ENCODE peak calls at places on chromosomes 1 and 21, in four cellular contexts. Z is heart left ventricle, N is adrenal gland, O is uterus. H is an unnamed sample. For H3K4me1, the result is how much of the 10 kb centered on the place peaks cover.

GRCh38 chr1:14980801-14981200 is 172.7 kb upstream of the TMEM51 start:
- DNase-seq in O (peak), Z (no peak), N (peak), H (no peak)

GRCh38 chr1:201769966-201770365 is 59.0 kb upstream of the IPO9 start:
- DNase-seq in Z (peak), N (no peak), O (no peak), H (no peak)

GRCh38 chr1:2611034-2611501 is 21.7 kb downstream of the MMEL1 start:
- DNase-seq in N (peak), Z (peak), O (no peak), H (no peak)

GRCh38 chr1:218874313-218874712 is 299.4 kb upstream of the LYPLAL1 start:
- DNase-seq in N (no peak), Z (no peak), O (no peak), H (no peak)

GRCh38 chr1:23322770-23323169 is 21.3 kb downstream of the HNRNPR start:
- DNase-seq in Z (no peak), N (no peak), O (no peak), H (no peak)

GRCh38 chr21:41520560-41521442 is 12.8 kb upstream of the TMPRSS2 start:
- DNase-seq in Z (no peak), N (no peak), O (no peak), H (no peak)

GRCh38 chr1:77024500-77024899 is 157.2 kb downstream of the ST6GALNAC5 start:
- DNase-seq in O (no peak), N (no peak), Z (no peak), H (no peak)

GRCh38 chr1:35505911-35506798 is 51.0 kb downstream of the KIAA0319L start:
- DNase-seq in O (peak), N (peak), Z (no peak), H (no peak)

GRCh38 chr1:163168053-163168452 is 34.7 kb downstream of the RGS5 start:
- DNase-seq in O (no peak), N (peak), Z (peak), H (no peak)

GRCh38 chr1:151326619-151327222 is 495 bp downstream of the PI4KB start:
- DNase-seq in O (peak), N (peak), Z (peak), H (no peak)

GRCh38 chr1:208256556-208256955 is 12.4 kb upstream of the PLXNA2 start:
- DNase-seq in Z (no peak), N (no peak), O (no peak), H (no peak)

GRCh38 chr21:45823100-45823681 is 158.4 kb upstream of the COL6A1 start:
- DNase-seq in O (peak), Z (no peak), N (no peak), H (no peak)

GRCh38 chr1:14993414-14993813 is 160.1 kb upstream of the TMEM51 start:
- DNase-seq in N (no peak), Z (no peak), O (no peak), H (no peak)

GRCh38 chr1:85450832-85451231 is 14.1 kb downstream of the DDAH1 start:
- DNase-seq in N (no peak), Z (no peak), O (no peak), H (no peak)

GRCh38 chr1:158177705-158178450 is 2.8 kb upstream of the CD1D start:
- DNase-seq in Z (peak), O (peak), N (peak), H (peak)

GRCh38 chr1:52636701-52637695 is 4.0 kb downstream of the SHISAL2A start:
- DNase-seq in Z (no peak), O (no peak), N (no peak), H (no peak)

GRCh38 chr1:218259339-218259738 is 25.8 kb upstream of the RRP15 start:
- DNase-seq in O (no peak), Z (no peak), N (no peak), H (no peak)

GRCh38 chr21:40227111-40227510 is 359.9 kb downstream of the PCP4 start:
- DNase-seq in O (no peak), N (no peak), Z (no peak), H (no peak)

GRCh38 chr1:24108334-24109165 is 3.4 kb downstream of the MYOM3 start:
- DNase-seq in Z (no peak), O (peak), N (peak), H (peak)

GRCh38 chr1:164602142-164602429 is 43.1 kb downstream of the PBX1 start:
- DNase-seq in O (no peak), Z (no peak), N (no peak), H (no peak)

GRCh38 chr1:225847610-225848009 is 34.6 kb downstream of the TMEM63A start:
- DNase-seq in Z (no peak), N (peak), O (no peak), H (no peak)

GRCh38 chr1:109773203-109773899 is 9.6 kb upstream of the EPS8L3 start:
- DNase-seq in N (peak), O (peak), Z (peak), H (peak)

GRCh38 chr1:194342484-194343262 is 1156.3 kb upstream of the B3GALT2 start:
- DNase-seq in Z (no peak), O (no peak), N (no peak), H (no peak)
- TF ChIP-seq CTCF in Z (no peak), O (no peak), N (no peak), H (no peak)

DNA sequence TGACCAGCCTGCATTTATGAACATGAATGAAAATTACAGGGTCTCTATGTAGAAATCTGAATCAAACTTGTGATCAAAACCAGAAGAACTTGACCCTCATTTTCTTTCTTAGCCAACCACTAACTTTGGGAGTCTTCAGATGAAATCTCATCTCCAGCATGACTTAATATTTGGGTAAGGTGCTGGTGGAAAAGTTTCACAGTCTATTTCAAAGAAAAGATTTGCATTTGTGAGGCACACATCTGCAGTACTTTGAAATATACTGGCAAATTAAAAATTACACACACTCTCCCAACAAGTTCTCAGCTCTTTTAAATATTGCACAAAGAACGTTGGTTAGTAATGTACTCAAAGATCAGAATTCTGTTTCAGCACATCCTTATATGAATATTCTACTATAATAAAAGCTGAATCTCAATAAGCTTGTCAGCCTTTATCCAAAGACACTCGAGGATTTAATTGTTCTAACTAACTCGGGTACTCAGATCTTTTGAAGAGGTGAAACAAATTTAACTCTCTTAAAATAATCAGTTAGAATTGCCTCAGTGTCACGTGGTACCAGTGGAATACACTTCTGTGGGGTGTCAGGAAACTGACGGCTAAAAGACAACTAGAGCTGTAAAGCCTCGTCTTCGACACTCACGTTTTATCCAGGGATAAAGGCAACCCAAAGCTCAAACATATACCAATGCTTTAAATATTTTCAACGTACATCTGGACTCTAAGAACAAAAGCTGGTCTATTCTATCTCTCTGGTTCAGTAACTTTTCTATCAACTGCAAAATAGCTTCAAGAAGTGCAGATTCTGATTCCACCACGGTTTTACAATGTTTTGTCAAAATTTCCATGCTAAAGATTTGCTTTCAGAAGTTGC is 19.1 kb downstream of the SAMSN1 start:
- DNase-seq in Z (no peak), O (no peak), N (no peak), H (no peak)
- H3K4me1 ChIP-seq in Z (under half), O (under half), N (under half), H (under half)

GRCh38 chr21:14486869-14487268 is 59.2 kb downstream of the SAMSN1 start:
- DNase-seq in Z (no peak), O (no peak), N (no peak), H (no peak)
- TF ChIP-seq POLR2A in Z (no peak), O (no peak), N (no peak), H (no peak)

GRCh38 chr1:186915555-186915954 is 86.8 kb downstream of the PLA2G4A start:
- DNase-seq in Z (no peak), O (no peak), N (no peak), H (no peak)
- TF ChIP-seq CTCF in Z (no peak), O (peak), N (no peak), H (no peak)

GRCh38 chr1:245294021-245294420 is 139.2 kb downstream of the KIF26B start:
- DNase-seq in Z (no peak), O (no peak), N (no peak), H (no peak)

GRCh38 chr1:245292141-245292540 is 137.4 kb downstream of the KIF26B start:
- DNase-seq in Z (no peak), N (no peak), O (no peak), H (no peak)

GRCh38 chr1:245291351-245291750 is 136.6 kb downstream of the KIF26B start:
- DNase-seq in Z (no peak), N (no peak), O (no peak), H (no peak)

GRCh38 chr1:245290836-245291235 is 136.1 kb downstream of the KIF26B start:
- DNase-seq in Z (no peak), N (no peak), O (no peak), H (no peak)

DNA sequence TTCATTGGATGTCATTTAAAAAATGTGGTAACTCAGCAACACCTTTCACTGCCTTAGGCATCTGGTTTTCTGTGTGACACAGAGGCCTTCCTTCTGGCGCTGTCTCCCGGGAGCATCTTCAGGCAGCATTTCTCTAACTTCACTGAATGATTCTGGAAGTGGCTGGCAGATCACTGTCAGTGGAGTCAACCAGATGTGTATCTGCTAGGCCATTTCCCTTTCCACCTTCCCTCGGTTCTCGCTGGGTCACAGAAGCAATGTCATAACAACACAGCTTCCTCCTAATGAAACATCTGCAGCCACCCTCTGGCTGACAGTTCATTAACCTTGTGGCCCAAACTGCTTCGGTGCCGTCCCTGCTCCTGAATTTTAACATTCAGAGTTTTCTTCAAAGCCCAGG is 137.8 kb downstream of the KIF26B start:
- DNase-seq in O (no peak), Z (no peak), N (no peak), H (no peak)
- H3K4me1 ChIP-seq in O (under half), Z (under half), N (under half), H (under half)

GRCh38 chr1:47437518-47438320 is at the start of gene FOXD2:
- DNase-seq in N (peak), O (peak), Z (peak), H (peak)
- TF ChIP-seq POLR2A in N (no peak), O (peak), Z (peak), H (peak)

DNA sequence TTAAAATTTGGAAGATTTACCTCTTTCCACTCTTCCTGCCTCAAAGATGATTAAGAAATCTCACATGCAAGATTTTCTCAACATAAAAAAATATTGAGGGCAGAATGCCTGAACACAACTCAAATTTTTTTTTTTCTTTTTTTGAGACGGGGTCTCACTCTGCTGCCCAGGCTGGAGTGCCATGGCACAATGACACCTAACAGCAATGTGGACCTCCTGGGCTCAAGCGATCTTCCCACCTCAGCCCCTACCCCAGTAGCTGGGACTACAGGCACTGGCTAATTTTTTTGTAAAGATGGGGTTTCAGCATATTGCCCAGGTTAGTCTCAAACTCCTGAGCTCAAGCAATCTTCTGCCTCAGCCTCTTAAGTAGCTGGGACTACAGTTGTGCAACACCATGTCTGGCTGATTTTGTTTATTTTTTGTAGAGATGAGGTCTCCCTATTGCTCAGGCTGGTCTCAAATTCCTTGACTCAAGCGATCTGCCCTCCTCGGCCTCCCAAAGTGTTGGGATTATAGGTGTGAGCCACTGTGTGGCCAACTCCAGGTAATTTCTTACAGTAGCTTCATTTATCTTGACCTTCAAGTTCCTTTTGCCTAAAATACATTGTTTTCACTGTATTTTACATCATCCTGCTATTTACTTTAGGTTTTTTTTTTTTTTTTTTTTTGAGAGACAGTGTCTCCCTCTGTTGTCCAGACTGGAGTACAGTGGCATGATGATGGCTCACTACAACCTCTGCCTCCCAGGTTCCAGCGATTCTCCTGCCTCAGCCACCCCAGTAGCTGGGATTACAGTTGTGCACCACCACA is 10.4 kb downstream of the NUCKS1 start:
- DNase-seq in N (no peak), O (no peak), Z (no peak), H (no peak)
- TF ChIP-seq CTCF in N (no peak), O (no peak), Z (no peak), H (no peak)

GRCh38 chr21:33380483-33380998 is 22.7 kb upstream of the IFNGR2 start:
- DNase-seq in Z (peak), O (peak), N (peak), H (peak)
- H3K4me1 ChIP-seq in Z (under half), O (under half), N (under half), H (under half)

H was measured in gastrocnemius medialis.